ENCODE peak calls at places on chromosome 18, in seven cellular contexts. One of them, this sample, is unnamed.

GRCh38 chr18:64233855-64234254 is 85.0 kb upstream of the LINC00305 start:
- DNase-seq in pons: no peak
- DNase-seq in H9: no peak
- DNase-seq in T follicular helper cell: no peak
- DNase-seq in NCI-H510A treated with DMSO at 0.1 percent for 48 hours: no peak
- DNase-seq in choroid plexus epithelial cell: no peak
- DNase-seq in heart right ventricle: no peak
- DNase-seq in this sample: no peak

GRCh38 chr18:10822457-10822856 is 296.6 kb downstream of the NAPG start:
- DNase-seq in pons: no peak
- DNase-seq in H9: no peak
- DNase-seq in T follicular helper cell: no peak
- DNase-seq in NCI-H510A treated with DMSO at 0.1 percent for 48 hours: no peak
- DNase-seq in choroid plexus epithelial cell: peak
- DNase-seq in heart right ventricle: no peak
- DNase-seq in this sample: no peak

GRCh38 chr18:31643003-31643402 is 41.4 kb downstream of the B4GALT6 start:
- DNase-seq in pons: no peak
- DNase-seq in H9: no peak
- DNase-seq in T follicular helper cell: no peak
- DNase-seq in NCI-H510A treated with DMSO at 0.1 percent for 48 hours: no peak
- DNase-seq in choroid plexus epithelial cell: peak
- DNase-seq in heart right ventricle: no peak
- DNase-seq in this sample: no peak

GRCh38 chr18:38167623-38168022 is 602.0 kb upstream of the CELF4 start:
- DNase-seq in pons: no peak
- DNase-seq in H9: no peak
- DNase-seq in T follicular helper cell: no peak
- DNase-seq in NCI-H510A treated with DMSO at 0.1 percent for 48 hours: no peak
- DNase-seq in choroid plexus epithelial cell: no peak
- DNase-seq in heart right ventricle: no peak
- DNase-seq in this sample: no peak

GRCh38 chr18:21914739-21915319 is 174.2 kb downstream of the MIB1 start:
- DNase-seq in pons: peak
- DNase-seq in H9: peak
- DNase-seq in T follicular helper cell: no peak
- DNase-seq in NCI-H510A treated with DMSO at 0.1 percent for 48 hours: no peak
- DNase-seq in choroid plexus epithelial cell: peak
- DNase-seq in heart right ventricle: no peak
- DNase-seq in this sample: no peak

GRCh38 chr18:76823574-76823973 is 1.2 kb downstream of the ZNF236 start:
- DNase-seq in pons: no peak
- DNase-seq in H9: peak
- DNase-seq in T follicular helper cell: no peak
- DNase-seq in NCI-H510A treated with DMSO at 0.1 percent for 48 hours: no peak
- DNase-seq in choroid plexus epithelial cell: no peak
- DNase-seq in heart right ventricle: peak
- DNase-seq in this sample: no peak

GRCh38 chr18:2917255-2918047 is 70.6 kb downstream of the EMILIN2 start:
- DNase-seq in pons: peak
- DNase-seq in H9: no peak
- DNase-seq in T follicular helper cell: no peak
- DNase-seq in NCI-H510A treated with DMSO at 0.1 percent for 48 hours: peak
- DNase-seq in choroid plexus epithelial cell: no peak
- DNase-seq in heart right ventricle: no peak
- DNase-seq in this sample: no peak

GRCh38 chr18:2878656-2879330 is 32.0 kb downstream of the EMILIN2 start:
- DNase-seq in pons: no peak
- DNase-seq in H9: no peak
- DNase-seq in T follicular helper cell: no peak
- DNase-seq in NCI-H510A treated with DMSO at 0.1 percent for 48 hours: no peak
- DNase-seq in choroid plexus epithelial cell: no peak
- DNase-seq in heart right ventricle: no peak
- DNase-seq in this sample: no peak

GRCh38 chr18:42675810-42676209 is 439.7 kb downstream of the RIT2 start:
- DNase-seq in pons: no peak
- DNase-seq in H9: no peak
- DNase-seq in T follicular helper cell: no peak
- DNase-seq in NCI-H510A treated with DMSO at 0.1 percent for 48 hours: peak
- DNase-seq in choroid plexus epithelial cell: no peak
- DNase-seq in heart right ventricle: no peak
- DNase-seq in this sample: no peak

This sample was measured in psoas muscle.